ENCODE peak calls at places on chromosomes 4 and X, in ten cellular contexts. O, K, B, D, U, S, C, A, P and L are unnamed samples.

GRCh38 chr4:173801361-173801760 is 271.3 kb upstream of the HAND2 start:
- DNase-seq in O (no peak), S (no peak), C (no peak), D (no peak), A (no peak), B (no peak), P (no peak), K (no peak), U (no peak), L (no peak)

GRCh38 chr4:140690093-140690492 is 66.1 kb downstream of the TBC1D9 start:
- DNase-seq in U (no peak), D (no peak), S (no peak), A (no peak), O (no peak), P (no peak), B (no peak), K (no peak), C (no peak), L (no peak)

GRCh38 chrX:136251042-136251991 is at the start of gene MAP7D3:
- DNase-seq in O (peak), A (peak), D (no peak), C (peak), S (peak), U (peak), K (peak), P (peak), B (peak), L (peak)

GRCh38 chr4:151990201-151990600 is 229.4 kb upstream of the GATB start:
- DNase-seq in C (no peak), A (peak), K (no peak), D (no peak), S (no peak), U (no peak), O (no peak), B (no peak), P (no peak), L (peak)

GRCh38 chrX:15451913-15452312 is 41.2 kb downstream of the PIR start:
- DNase-seq in A (no peak), P (no peak), U (no peak), O (no peak), C (no peak), D (no peak), B (no peak), S (no peak), K (no peak), L (peak)

GRCh38 chr4:3233391-3234071 is 15.4 kb upstream of the MSANTD1 start:
- DNase-seq in B (no peak), P (no peak), S (no peak), A (no peak), D (no peak), O (no peak), K (no peak), U (no peak), C (peak), L (peak)

GRCh38 chr4:81472249-81473085 is 760 bp upstream of the RASGEF1B start:
- DNase-seq in O (no peak), K (peak), S (no peak), U (peak), P (no peak), C (no peak), A (peak), D (no peak), B (peak), L (no peak)

GRCh38 chrX:107880054-107880610 is 54.5 kb downstream of the MID2 start:
- DNase-seq in K (no peak), D (no peak), U (no peak), B (no peak), A (no peak), P (no peak), S (no peak), O (no peak), C (no peak), L (peak)

GRCh38 chr4:8155660-8156421 is 2.8 kb downstream of the ABLIM2 start:
- DNase-seq in C (no peak), P (no peak), B (no peak), K (no peak), S (no peak), U (no peak), A (no peak), O (no peak), D (no peak), L (no peak)

GRCh38 chr4:112099701-112100289 is 45.5 kb upstream of the FAM241A start:
- DNase-seq in P (no peak), C (no peak), A (peak), D (no peak), K (peak), U (no peak), S (no peak), B (no peak), O (no peak), L (peak)

GRCh38 chr4:8118035-8118434 is 40.6 kb downstream of the ABLIM2 start:
- DNase-seq in U (no peak), K (no peak), O (no peak), S (no peak), B (no peak), P (no peak), A (no peak), C (no peak), D (no peak), L (no peak)

GRCh38 chr4:15488136-15488535 is 18.5 kb downstream of the CC2D2A start:
- DNase-seq in A (no peak), O (no peak), C (no peak), B (no peak), D (no peak), U (no peak), P (no peak), S (no peak), K (no peak), L (no peak)

GRCh38 chr4:139453041-139453370 is 915 bp upstream of the RAB33B start:
- DNase-seq in O (no peak), K (peak), B (peak), C (no peak), A (peak), S (no peak), U (no peak), D (no peak), P (peak), L (peak)

GRCh38 chr4:6222761-6223292 is 22.5 kb upstream of the JAKMIP1 start:
- DNase-seq in B (no peak), K (no peak), U (no peak), A (no peak), D (no peak), O (no peak), P (no peak), C (no peak), S (no peak), L (no peak)

GRCh38 chr4:2250003-2250763 is 8.3 kb upstream of the HAUS3 start:
- DNase-seq in K (no peak), U (no peak), P (no peak), O (no peak), A (no peak), S (no peak), C (peak), D (peak), B (no peak), L (no peak)

GRCh38 chr4:81260443-81261102 is 45.6 kb upstream of the PRKG2 start:
- DNase-seq in A (no peak), P (no peak), U (no peak), C (no peak), B (no peak), K (no peak), S (no peak), O (no peak), D (no peak), L (peak)

GRCh38 chr4:150082241-150082640 is 4.0 kb downstream of the DCLK2 start:
- DNase-seq in S (no peak), C (no peak), B (no peak), A (no peak), P (no peak), U (peak), O (no peak), D (no peak), K (no peak), L (no peak)

GRCh38 chr4:19844436-19844835 is 407.3 kb upstream of the SLIT2 start:
- DNase-seq in D (no peak), K (no peak), B (no peak), O (no peak), U (no peak), S (no peak), P (no peak), A (no peak), C (no peak), L (no peak)

GRCh38 chr4:40809058-40809457 is 59.3 kb downstream of the NSUN7 start:
- DNase-seq in A (no peak), O (no peak), U (no peak), S (no peak), C (no peak), D (no peak), K (no peak), B (no peak), P (no peak), L (no peak)

GRCh38 chrX:133645251-133645650 is 230.0 kb upstream of the GPC4 start:
- DNase-seq in U (no peak), D (no peak), P (no peak), B (no peak), K (no peak), O (no peak), C (no peak), A (no peak), S (no peak), L (no peak)

GRCh38 chr4:90025248-90025647 is 101.9 kb upstream of the CCSER1 start:
- DNase-seq in A (no peak), P (no peak), U (no peak), D (no peak), K (no peak), O (no peak), C (no peak), S (no peak), B (no peak), L (peak)

GRCh38 chrX:129661369-129661768 is 6.6 kb upstream of the APLN start:
- DNase-seq in C (no peak), O (no peak), K (peak), B (no peak), P (no peak), D (no peak), S (no peak), A (no peak), U (no peak), L (no peak)

GRCh38 chr4:153731239-153731638 is 28.6 kb downstream of the RNF175 start:
- DNase-seq in D (no peak), O (no peak), S (no peak), A (peak), P (no peak), U (no peak), B (no peak), C (no peak), K (no peak), L (peak)

GRCh38 chr4:182169987-182170386 is 73.2 kb upstream of the TENM3 start:
- DNase-seq in P (no peak), A (no peak), D (no peak), K (no peak), C (no peak), O (no peak), U (no peak), B (no peak), S (no peak), L (peak)

GRCh38 chr4:22345678-22346077 is 170.2 kb downstream of the ADGRA3 start:
- DNase-seq in S (no peak), B (no peak), K (no peak), D (no peak), P (no peak), U (no peak), C (no peak), A (no peak), O (no peak), L (no peak)

GRCh38 chr4:153181293-153182080 is 22.8 kb upstream of the TRIM2 start:
- DNase-seq in S (no peak), U (no peak), A (peak), O (no peak), P (no peak), C (no peak), B (no peak), K (no peak), D (no peak), L (peak)

GRCh38 chrX:131729295-131729694 is 185.4 kb downstream of the OR13H1 start:
- DNase-seq in S (no peak), D (peak), O (no peak), C (peak), K (peak), U (peak), P (peak), B (no peak), A (no peak), L (no peak)

GRCh38 chr4:44235897-44236296 is 212.7 kb downstream of the KCTD8 start:
- DNase-seq in A (no peak), U (no peak), O (no peak), P (no peak), D (no peak), K (no peak), B (no peak), C (no peak), S (no peak), L (no peak)